ENCODE peak calls at places on chromosomes 11 and 22, in five cellular contexts. One of them, this sample, is unnamed.

GRCh38 chr11:105137286-105137685 is 2.3 kb downstream of the CARD18 start:
- DNase-seq in AG04450: no peak
- DNase-seq in AG10803: no peak
- DNase-seq in epithelial cell of esophagus: peak; percentile 63
- DNase-seq in tibial nerve: no peak
- DNase-seq in this sample: no peak

GRCh38 chr11:14309425-14310192 is 49.4 kb downstream of the RRAS2 start:
- DNase-seq in AG04450: no peak
- DNase-seq in AG10803: no peak
- DNase-seq in epithelial cell of esophagus: no peak
- DNase-seq in tibial nerve: no peak
- DNase-seq in this sample: peak; percentile 52

GRCh38 chr22:45891471-45891995 is 85.4 kb downstream of the WNT7B start:
- DNase-seq in AG04450: no peak
- DNase-seq in AG10803: no peak
- DNase-seq in epithelial cell of esophagus: no peak
- DNase-seq in tibial nerve: no peak
- DNase-seq in this sample: no peak

GRCh38 chr11:92837595-92837994 is 131.9 kb upstream of the MTNR1B start:
- DNase-seq in AG04450: no peak
- DNase-seq in AG10803: no peak
- DNase-seq in epithelial cell of esophagus: peak; percentile 90
- DNase-seq in tibial nerve: no peak
- DNase-seq in this sample: no peak

GRCh38 chr11:32713496-32713895 is 81.0 kb downstream of the CCDC73 start:
- DNase-seq in AG04450: no peak
- DNase-seq in AG10803: no peak
- DNase-seq in epithelial cell of esophagus: peak; percentile 4
- DNase-seq in tibial nerve: no peak
- DNase-seq in this sample: no peak

GRCh38 chr11:97361812-97362378 is 972.1 kb downstream of the JRKL start:
- DNase-seq in AG04450: no peak
- DNase-seq in AG10803: no peak
- DNase-seq in epithelial cell of esophagus: peak; percentile 91
- DNase-seq in tibial nerve: no peak
- DNase-seq in this sample: no peak

GRCh38 chr11:27171391-27171790 is 130.8 kb downstream of the BBOX1 start:
- DNase-seq in AG04450: no peak
- DNase-seq in AG10803: no peak
- DNase-seq in epithelial cell of esophagus: peak; percentile 83
- DNase-seq in tibial nerve: no peak
- DNase-seq in this sample: no peak

GRCh38 chr11:120236169-120237107 is 3.5 kb upstream of the POU2F3 start:
- DNase-seq in AG04450: no peak
- DNase-seq in AG10803: no peak
- DNase-seq in epithelial cell of esophagus: peak; percentile 45
- DNase-seq in tibial nerve: no peak
- DNase-seq in this sample: no peak

GRCh38 chr11:64654439-64654838 is 63.4 kb downstream of the SLC22A12 start:
- DNase-seq in AG04450: no peak
- DNase-seq in AG10803: no peak
- DNase-seq in epithelial cell of esophagus: no peak
- DNase-seq in tibial nerve: no peak
- DNase-seq in this sample: no peak

GRCh38 chr11:102757823-102758549 is 22.4 kb downstream of the MMP10 start:
- DNase-seq in AG04450: peak; percentile 45
- DNase-seq in AG10803: peak; percentile 53
- DNase-seq in epithelial cell of esophagus: peak; percentile 90
- DNase-seq in tibial nerve: no peak
- DNase-seq in this sample: no peak

GRCh38 chr11:64888761-64889511 is 10.5 kb upstream of the EHD1 start:
- DNase-seq in AG04450: no peak
- DNase-seq in AG10803: no peak
- DNase-seq in epithelial cell of esophagus: no peak
- DNase-seq in tibial nerve: no peak
- DNase-seq in this sample: no peak

GRCh38 chr11:113261709-113262475 is 52.5 kb upstream of the TTC12 start:
- DNase-seq in AG04450: no peak
- DNase-seq in AG10803: peak; percentile 50
- DNase-seq in epithelial cell of esophagus: no peak
- DNase-seq in tibial nerve: no peak
- DNase-seq in this sample: no peak

GRCh38 chr11:112293614-112294013 is 33.0 kb upstream of the PLET1 start:
- DNase-seq in AG04450: no peak
- DNase-seq in AG10803: no peak
- DNase-seq in epithelial cell of esophagus: no peak
- DNase-seq in tibial nerve: no peak
- DNase-seq in this sample: no peak

GRCh38 chr11:124174001-124174400 is 9.1 kb upstream of the OR10D3 start:
- DNase-seq in AG04450: peak; percentile 24
- DNase-seq in AG10803: peak; percentile 42
- DNase-seq in epithelial cell of esophagus: peak; percentile 74
- DNase-seq in tibial nerve: no peak
- DNase-seq in this sample: no peak

GRCh38 chr11:63888170-63889086 is 28.5 kb downstream of the RCOR2 start:
- DNase-seq in AG04450: no peak
- DNase-seq in AG10803: peak; percentile 64
- DNase-seq in epithelial cell of esophagus: peak; percentile 95
- DNase-seq in tibial nerve: peak; percentile 29
- DNase-seq in this sample: no peak

GRCh38 chr11:123754101-123754568 is at the start of gene OR6X1:
- DNase-seq in AG04450: no peak
- DNase-seq in AG10803: no peak
- DNase-seq in epithelial cell of esophagus: no peak
- DNase-seq in tibial nerve: no peak
- DNase-seq in this sample: no peak

GRCh38 chr11:11391796-11392195 is 38.7 kb upstream of the CSNK2A3 start:
- DNase-seq in AG04450: peak; percentile 54
- DNase-seq in AG10803: peak; percentile 77
- DNase-seq in epithelial cell of esophagus: peak; percentile 86
- DNase-seq in tibial nerve: no peak
- DNase-seq in this sample: no peak

GRCh38 chr22:20062766-20063083 is 17.3 kb upstream of the DGCR8 start:
- DNase-seq in AG04450: no peak
- DNase-seq in AG10803: peak; percentile 9
- DNase-seq in epithelial cell of esophagus: peak; percentile 92
- DNase-seq in tibial nerve: no peak
- DNase-seq in this sample: no peak

GRCh38 chr22:25845985-25846745 is 104.2 kb downstream of the MYO18B start:
- DNase-seq in AG04450: no peak
- DNase-seq in AG10803: no peak
- DNase-seq in epithelial cell of esophagus: no peak
- DNase-seq in tibial nerve: no peak
- DNase-seq in this sample: no peak

GRCh38 chr11:13487661-13488030 is 8.2 kb downstream of the PTH start:
- DNase-seq in AG04450: no peak
- DNase-seq in AG10803: peak; percentile 12
- DNase-seq in epithelial cell of esophagus: peak; percentile 61
- DNase-seq in tibial nerve: no peak
- DNase-seq in this sample: no peak

GRCh38 chr11:74581954-74582547 is 10.3 kb upstream of the POLD3 start:
- DNase-seq in AG04450: no peak
- DNase-seq in AG10803: no peak
- DNase-seq in epithelial cell of esophagus: no peak
- DNase-seq in tibial nerve: no peak
- DNase-seq in this sample: no peak

GRCh38 chr11:6812391-6813005 is 13.0 kb upstream of the OR6A2 start:
- DNase-seq in AG04450: no peak
- DNase-seq in AG10803: peak; percentile 38
- DNase-seq in epithelial cell of esophagus: peak; percentile 61
- DNase-seq in tibial nerve: peak; percentile 13
- DNase-seq in this sample: peak; percentile 34

GRCh38 chr11:70065318-70066135 is 12.6 kb upstream of the ANO1 start:
- DNase-seq in AG04450: no peak
- DNase-seq in AG10803: no peak
- DNase-seq in epithelial cell of esophagus: no peak
- DNase-seq in tibial nerve: no peak
- DNase-seq in this sample: no peak

GRCh38 chr11:58575377-58576020 is at the start of gene LPXN:
- DNase-seq in AG04450: no peak
- DNase-seq in AG10803: peak; percentile 83
- DNase-seq in epithelial cell of esophagus: peak; percentile 74
- DNase-seq in tibial nerve: peak; percentile 14
- DNase-seq in this sample: no peak

GRCh38 chr22:41469218-41469851 is 418 bp downstream of the ACO2 start:
- DNase-seq in AG04450: no peak
- DNase-seq in AG10803: no peak
- DNase-seq in epithelial cell of esophagus: no peak
- DNase-seq in tibial nerve: no peak
- DNase-seq in this sample: peak; percentile 42

GRCh38 chr11:122758361-122758760 is 79.9 kb upstream of the CRTAM start:
- DNase-seq in AG04450: no peak
- DNase-seq in AG10803: no peak
- DNase-seq in epithelial cell of esophagus: no peak
- DNase-seq in tibial nerve: no peak
- DNase-seq in this sample: no peak

GRCh38 chr11:76087749-76088148 is 118.6 kb downstream of the WNT11 start:
- DNase-seq in AG04450: no peak
- DNase-seq in AG10803: no peak
- DNase-seq in epithelial cell of esophagus: no peak
- DNase-seq in tibial nerve: no peak
- DNase-seq in this sample: no peak

GRCh38 chr11:79439893-79440450 is 858 bp downstream of the TENM4 start:
- DNase-seq in AG04450: no peak
- DNase-seq in AG10803: no peak
- DNase-seq in epithelial cell of esophagus: peak; percentile 42
- DNase-seq in tibial nerve: peak; percentile 9
- DNase-seq in this sample: peak; percentile 63

GRCh38 chr11:38530226-38530625 is 1932.2 kb upstream of the RAG2 start:
- DNase-seq in AG04450: no peak
- DNase-seq in AG10803: no peak
- DNase-seq in epithelial cell of esophagus: no peak
- DNase-seq in tibial nerve: no peak
- DNase-seq in this sample: no peak

GRCh38 chr11:78194490-78194889 is 5.8 kb downstream of the USP35 start:
- DNase-seq in AG04450: no peak
- DNase-seq in AG10803: no peak
- DNase-seq in epithelial cell of esophagus: peak; percentile 69
- DNase-seq in tibial nerve: no peak
- DNase-seq in this sample: no peak
- H3K4me3 ChIP-seq in AG04450: no peak overlapping the region
- H3K4me3 ChIP-seq in AG10803: no peak overlapping the region
- H3K4me3 ChIP-seq in epithelial cell of esophagus: no peak overlapping the region
- H3K4me3 ChIP-seq in tibial nerve: no peak overlapping the region
- H3K4me3 ChIP-seq in this sample: no peak overlapping the region

DNA sequence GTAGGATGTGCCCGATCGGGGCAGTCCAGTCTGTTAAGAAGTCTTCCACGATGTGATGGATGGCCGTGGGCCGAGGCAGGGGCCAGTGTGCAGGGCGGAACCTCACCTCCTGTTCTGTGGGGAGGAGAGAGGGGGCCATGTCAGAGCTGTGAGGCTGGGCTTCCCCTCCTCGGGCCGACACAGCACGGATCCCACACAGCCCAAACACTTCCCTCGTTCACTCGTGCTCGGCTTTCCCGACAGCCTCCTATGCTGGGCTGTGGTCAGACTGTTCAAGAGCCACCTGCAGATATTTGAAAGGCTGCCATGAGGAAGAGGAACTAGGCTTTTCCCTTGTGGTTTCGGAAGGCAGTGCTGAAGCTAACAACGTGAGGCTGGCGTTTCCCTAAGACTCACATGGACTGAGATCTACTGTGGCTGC is 12.3 kb upstream of the TXN2 start:
- DNase-seq in AG04450: no peak
- DNase-seq in AG10803: no peak
- DNase-seq in epithelial cell of esophagus: no peak
- DNase-seq in tibial nerve: peak; percentile 42
- DNase-seq in this sample: no peak
- H3K4me3 ChIP-seq in AG04450: no peak overlapping the region
- H3K4me3 ChIP-seq in AG10803: no peak overlapping the region
- H3K4me3 ChIP-seq in epithelial cell of esophagus: no peak overlapping the region
- H3K4me3 ChIP-seq in tibial nerve: no peak overlapping the region
- H3K4me3 ChIP-seq in this sample: no peak overlapping the region

DNA sequence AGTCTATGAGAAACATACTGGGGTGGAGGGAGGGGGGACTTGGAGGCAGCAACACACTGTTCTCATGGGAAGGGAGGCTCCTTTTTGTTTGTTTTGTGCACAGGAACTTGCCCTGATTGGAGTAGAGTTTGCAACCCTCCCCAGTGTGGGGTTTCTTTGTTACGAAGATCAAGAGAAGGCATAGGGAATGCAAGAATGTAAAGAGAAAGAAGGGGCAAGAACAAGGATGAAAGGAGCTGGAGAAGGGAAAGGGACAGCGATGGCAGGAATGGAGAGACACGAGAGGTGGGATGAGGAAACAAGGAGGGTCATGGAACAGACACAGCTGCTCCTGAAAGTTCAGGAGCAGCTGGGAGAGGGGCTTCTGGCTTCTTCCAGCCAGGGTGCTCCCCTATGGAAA is 611.7 kb downstream of the NTM start:
- DNase-seq in AG04450: no peak
- DNase-seq in AG10803: no peak
- DNase-seq in epithelial cell of esophagus: no peak
- DNase-seq in tibial nerve: no peak
- DNase-seq in this sample: no peak
- H3K4me3 ChIP-seq in AG04450: no peak overlapping the region
- H3K4me3 ChIP-seq in AG10803: no peak overlapping the region
- H3K4me3 ChIP-seq in epithelial cell of esophagus: no peak overlapping the region
- H3K4me3 ChIP-seq in tibial nerve: no peak overlapping the region
- H3K4me3 ChIP-seq in this sample: no peak overlapping the region

GRCh38 chr22:47138898-47139789 is 376.7 kb downstream of the TBC1D22A start:
- DNase-seq in AG04450: no peak
- DNase-seq in AG10803: no peak
- DNase-seq in epithelial cell of esophagus: no peak
- DNase-seq in tibial nerve: no peak
- DNase-seq in this sample: no peak
- H3K4me3 ChIP-seq in AG04450: no peak overlapping the region
- H3K4me3 ChIP-seq in AG10803: no peak overlapping the region
- H3K4me3 ChIP-seq in epithelial cell of esophagus: no peak overlapping the region
- H3K4me3 ChIP-seq in tibial nerve: no peak overlapping the region
- H3K4me3 ChIP-seq in this sample: no peak overlapping the region

GRCh38 chr11:43546561-43547410 is 133.8 kb upstream of the HSD17B12 start:
- DNase-seq in AG04450: no peak
- DNase-seq in AG10803: no peak
- DNase-seq in epithelial cell of esophagus: no peak
- DNase-seq in tibial nerve: no peak
- DNase-seq in this sample: no peak
- H3K4me3 ChIP-seq in AG04450: no peak overlapping the region
- H3K4me3 ChIP-seq in AG10803: no peak overlapping the region
- H3K4me3 ChIP-seq in epithelial cell of esophagus: peak overlapping the region; percentile 21
- H3K4me3 ChIP-seq in tibial nerve: no peak overlapping the region
- H3K4me3 ChIP-seq in this sample: no peak overlapping the region

GRCh38 chr11:67463680-67464410 is 5.2 kb downstream of the TMEM134 start:
- DNase-seq in AG04450: no peak
- DNase-seq in AG10803: peak; percentile 41
- DNase-seq in epithelial cell of esophagus: peak; percentile 87
- DNase-seq in tibial nerve: peak; percentile 58
- DNase-seq in this sample: no peak
- H3K4me3 ChIP-seq in AG04450: no peak overlapping the region
- H3K4me3 ChIP-seq in AG10803: peak overlapping the region; percentile 52
- H3K4me3 ChIP-seq in epithelial cell of esophagus: peak overlapping the region; percentile 20
- H3K4me3 ChIP-seq in tibial nerve: peak overlapping the region; percentile 47
- H3K4me3 ChIP-seq in this sample: peak overlapping the region; percentile 66

This sample was measured in HAP-1.